ENCODE peak calls at places on chromosomes 5 and 9, in seven cellular contexts. One of them, this sample, is unnamed.

GRCh38 chr9:72597181-72597517 is 75.7 kb downstream of the TMC1 start:
- DNase-seq in mesothelial cell of epicardium: no peak
- DNase-seq in GM10248: no peak
- DNase-seq in right atrium auricular region: no peak
- DNase-seq in WTC11: peak
- DNase-seq in right lobe of liver: peak
- DNase-seq in AG09319: no peak
- DNase-seq in this sample: no peak

GRCh38 chr9:132006657-132007370 is 72.9 kb downstream of the MED27 start:
- DNase-seq in right lobe of liver: no peak
- DNase-seq in WTC11: no peak
- DNase-seq in mesothelial cell of epicardium: no peak
- DNase-seq in right atrium auricular region: no peak
- DNase-seq in GM10248: peak
- DNase-seq in AG09319: no peak
- DNase-seq in this sample: no peak

GRCh38 chr9:975740-976257 is 656 bp upstream of the DMRT3 start:
- DNase-seq in AG09319: no peak
- DNase-seq in mesothelial cell of epicardium: no peak
- DNase-seq in GM10248: no peak
- DNase-seq in right atrium auricular region: no peak
- DNase-seq in right lobe of liver: no peak
- DNase-seq in WTC11: no peak
- DNase-seq in this sample: no peak

GRCh38 chr5:142320851-142321560 is 3.8 kb downstream of the SPRY4 start:
- DNase-seq in GM10248: no peak
- DNase-seq in mesothelial cell of epicardium: no peak
- DNase-seq in AG09319: no peak
- DNase-seq in WTC11: no peak
- DNase-seq in right lobe of liver: no peak
- DNase-seq in right atrium auricular region: no peak
- DNase-seq in this sample: no peak

GRCh38 chr5:105952875-105953274 is 1717.9 kb downstream of the EFNA5 start:
- DNase-seq in mesothelial cell of epicardium: no peak
- DNase-seq in right atrium auricular region: no peak
- DNase-seq in right lobe of liver: no peak
- DNase-seq in AG09319: no peak
- DNase-seq in GM10248: no peak
- DNase-seq in WTC11: no peak
- DNase-seq in this sample: no peak

GRCh38 chr5:122077451-122078115 is 476 bp downstream of the LOX start:
- DNase-seq in WTC11: peak
- DNase-seq in AG09319: no peak
- DNase-seq in right lobe of liver: no peak
- DNase-seq in mesothelial cell of epicardium: peak
- DNase-seq in right atrium auricular region: peak
- DNase-seq in GM10248: peak
- DNase-seq in this sample: peak

GRCh38 chr9:82513242-82513750 is 524.7 kb downstream of the SPATA31D1 start:
- DNase-seq in mesothelial cell of epicardium: no peak
- DNase-seq in right lobe of liver: no peak
- DNase-seq in WTC11: no peak
- DNase-seq in GM10248: no peak
- DNase-seq in right atrium auricular region: no peak
- DNase-seq in AG09319: no peak
- DNase-seq in this sample: no peak

GRCh38 chr9:37324691-37325490 is 97.6 kb upstream of the GRHPR start:
- DNase-seq in AG09319: no peak
- DNase-seq in right atrium auricular region: no peak
- DNase-seq in right lobe of liver: no peak
- DNase-seq in WTC11: no peak
- DNase-seq in GM10248: no peak
- DNase-seq in mesothelial cell of epicardium: no peak
- DNase-seq in this sample: peak

GRCh38 chr5:135289651-135290050 is 109.4 kb downstream of the MACROH2A1 start:
- DNase-seq in WTC11: no peak
- DNase-seq in right lobe of liver: no peak
- DNase-seq in GM10248: no peak
- DNase-seq in right atrium auricular region: no peak
- DNase-seq in mesothelial cell of epicardium: no peak
- DNase-seq in AG09319: no peak
- DNase-seq in this sample: no peak

GRCh38 chr9:21813575-21814473 is 11.4 kb downstream of the MTAP start:
- DNase-seq in GM10248: peak
- DNase-seq in WTC11: peak
- DNase-seq in right atrium auricular region: peak
- DNase-seq in AG09319: peak
- DNase-seq in right lobe of liver: peak
- DNase-seq in mesothelial cell of epicardium: no peak
- DNase-seq in this sample: peak

GRCh38 chr9:128081052-128081451 is 13.0 kb downstream of the SLC25A25 start:
- DNase-seq in WTC11: no peak
- DNase-seq in AG09319: peak
- DNase-seq in right lobe of liver: no peak
- DNase-seq in GM10248: no peak
- DNase-seq in right atrium auricular region: no peak
- DNase-seq in mesothelial cell of epicardium: no peak
- DNase-seq in this sample: peak

GRCh38 chr9:120399940-120400339 is 180.0 kb downstream of the CDK5RAP2 start:
- DNase-seq in right lobe of liver: no peak
- DNase-seq in AG09319: no peak
- DNase-seq in WTC11: no peak
- DNase-seq in mesothelial cell of epicardium: no peak
- DNase-seq in right atrium auricular region: no peak
- DNase-seq in GM10248: no peak
- DNase-seq in this sample: no peak

GRCh38 chr9:105007143-105007542 is 79.2 kb upstream of the ABCA1 start:
- DNase-seq in right lobe of liver: no peak
- DNase-seq in mesothelial cell of epicardium: no peak
- DNase-seq in WTC11: no peak
- DNase-seq in GM10248: no peak
- DNase-seq in AG09319: peak
- DNase-seq in right atrium auricular region: peak
- DNase-seq in this sample: no peak

GRCh38 chr5:130720355-130720754 is 444.7 kb downstream of the HINT1 start:
- DNase-seq in right lobe of liver: no peak
- DNase-seq in GM10248: no peak
- DNase-seq in WTC11: no peak
- DNase-seq in right atrium auricular region: no peak
- DNase-seq in mesothelial cell of epicardium: no peak
- DNase-seq in AG09319: peak
- DNase-seq in this sample: no peak
- TF ChIP-seq CTCF in right lobe of liver: peak
- TF ChIP-seq CTCF in GM10248: peak
- TF ChIP-seq CTCF in WTC11: peak
- TF ChIP-seq CTCF in right atrium auricular region: no peak
- TF ChIP-seq CTCF in mesothelial cell of epicardium: no peak
- TF ChIP-seq CTCF in AG09319: peak
- TF ChIP-seq CTCF in this sample: peak

GRCh38 chr5:71719092-71719964 is at the start of gene CARTPT:
- DNase-seq in GM10248: no peak
- DNase-seq in WTC11: peak
- DNase-seq in AG09319: no peak
- DNase-seq in right atrium auricular region: no peak
- DNase-seq in mesothelial cell of epicardium: peak
- DNase-seq in right lobe of liver: no peak
- DNase-seq in this sample: peak
- TF ChIP-seq CTCF in GM10248: no peak
- TF ChIP-seq CTCF in WTC11: no peak
- TF ChIP-seq CTCF in AG09319: no peak
- TF ChIP-seq CTCF in right atrium auricular region: no peak
- TF ChIP-seq CTCF in mesothelial cell of epicardium: no peak
- TF ChIP-seq CTCF in right lobe of liver: no peak
- TF ChIP-seq CTCF in this sample: no peak

GRCh38 chr5:115377468-115378217 is 81.2 kb upstream of the CCDC112 start:
- DNase-seq in GM10248: peak
- DNase-seq in right atrium auricular region: no peak
- DNase-seq in mesothelial cell of epicardium: no peak
- DNase-seq in AG09319: peak
- DNase-seq in WTC11: no peak
- DNase-seq in right lobe of liver: no peak
- DNase-seq in this sample: no peak
- TF ChIP-seq CTCF in GM10248: no peak
- TF ChIP-seq CTCF in right atrium auricular region: peak
- TF ChIP-seq CTCF in mesothelial cell of epicardium: no peak
- TF ChIP-seq CTCF in AG09319: peak
- TF ChIP-seq CTCF in WTC11: no peak
- TF ChIP-seq CTCF in right lobe of liver: peak
- TF ChIP-seq CTCF in this sample: no peak

GRCh38 chr9:136302527-136302926 is 1.4 kb downstream of the CCDC187 start:
- DNase-seq in right lobe of liver: no peak
- DNase-seq in right atrium auricular region: no peak
- DNase-seq in WTC11: no peak
- DNase-seq in GM10248: no peak
- DNase-seq in AG09319: no peak
- DNase-seq in mesothelial cell of epicardium: no peak
- DNase-seq in this sample: no peak
- TF ChIP-seq CTCF in right lobe of liver: no peak
- TF ChIP-seq CTCF in right atrium auricular region: no peak
- TF ChIP-seq CTCF in WTC11: no peak
- TF ChIP-seq CTCF in GM10248: no peak
- TF ChIP-seq CTCF in AG09319: no peak
- TF ChIP-seq CTCF in mesothelial cell of epicardium: no peak
- TF ChIP-seq CTCF in this sample: no peak

This sample was measured in neural crest cell.